ENCODE peak calls at places on chromosomes 1 and 21, in ten cellular contexts. One of them, this sample, is unnamed.

GRCh38 chr1:20710450-20711284 is 7.1 kb downstream of the KIF17 start:
- DNase-seq in brain microvascular endothelial cell: no peak
- DNase-seq in A549: no peak
- DNase-seq in lower lobe of right lung: no peak
- DNase-seq in AG04449: no peak
- DNase-seq in ovary: no peak
- DNase-seq in NB4: no peak
- DNase-seq in lung: no peak
- DNase-seq in BE2C: no peak
- DNase-seq in OCI-LY7: no peak
- DNase-seq in this sample: no peak

GRCh38 chr21:34221331-34222030 is 142.3 kb upstream of the KCNE2 start:
- DNase-seq in ovary: no peak
- DNase-seq in lower lobe of right lung: no peak
- DNase-seq in BE2C: no peak
- DNase-seq in brain microvascular endothelial cell: no peak
- DNase-seq in NB4: no peak
- DNase-seq in A549: no peak
- DNase-seq in lung: no peak
- DNase-seq in OCI-LY7: no peak
- DNase-seq in AG04449: no peak
- DNase-seq in this sample: no peak

GRCh38 chr1:109493805-109494539 is at the start of gene CYB561D1:
- DNase-seq in OCI-LY7: peak; percentile 91
- DNase-seq in brain microvascular endothelial cell: peak; percentile 66
- DNase-seq in ovary: peak; percentile 84
- DNase-seq in lower lobe of right lung: peak; percentile 92
- DNase-seq in AG04449: no peak
- DNase-seq in lung: peak; percentile 88
- DNase-seq in BE2C: peak; percentile 94
- DNase-seq in NB4: peak; percentile 88
- DNase-seq in A549: peak; percentile 52
- DNase-seq in this sample: peak; percentile 52

GRCh38 chr1:2314803-2315710 is 76.3 kb downstream of the MORN1 start:
- DNase-seq in ovary: peak; percentile 80
- DNase-seq in AG04449: no peak
- DNase-seq in NB4: peak; percentile 33
- DNase-seq in lung: no peak
- DNase-seq in A549: peak; percentile 67
- DNase-seq in OCI-LY7: peak; percentile 28
- DNase-seq in brain microvascular endothelial cell: no peak
- DNase-seq in lower lobe of right lung: peak; percentile 76
- DNase-seq in BE2C: peak; percentile 49
- DNase-seq in this sample: no peak

GRCh38 chr21:16539041-16539440 is 809.3 kb downstream of the USP25 start:
- DNase-seq in A549: no peak
- DNase-seq in NB4: no peak
- DNase-seq in BE2C: no peak
- DNase-seq in ovary: no peak
- DNase-seq in lung: no peak
- DNase-seq in brain microvascular endothelial cell: no peak
- DNase-seq in AG04449: no peak
- DNase-seq in lower lobe of right lung: no peak
- DNase-seq in OCI-LY7: no peak
- DNase-seq in this sample: no peak

GRCh38 chr1:225877570-225877969 is 4.6 kb downstream of the TMEM63A start:
- DNase-seq in ovary: peak; percentile 57
- DNase-seq in OCI-LY7: peak; percentile 55
- DNase-seq in brain microvascular endothelial cell: peak; percentile 49
- DNase-seq in lung: no peak
- DNase-seq in lower lobe of right lung: peak; percentile 54
- DNase-seq in AG04449: no peak
- DNase-seq in NB4: peak; percentile 57
- DNase-seq in A549: peak; percentile 64
- DNase-seq in BE2C: peak; percentile 82
- DNase-seq in this sample: no peak

GRCh38 chr1:98086796-98087195 is 166.0 kb upstream of the DPYD start:
- DNase-seq in AG04449: peak; percentile 95
- DNase-seq in A549: peak; percentile 66
- DNase-seq in lower lobe of right lung: no peak
- DNase-seq in NB4: no peak
- DNase-seq in BE2C: no peak
- DNase-seq in OCI-LY7: no peak
- DNase-seq in lung: no peak
- DNase-seq in ovary: no peak
- DNase-seq in brain microvascular endothelial cell: peak; percentile 96
- DNase-seq in this sample: peak; percentile 92

GRCh38 chr1:168636642-168637111 is 60.3 kb downstream of the XCL1 start:
- DNase-seq in A549: no peak
- DNase-seq in lung: no peak
- DNase-seq in OCI-LY7: no peak
- DNase-seq in brain microvascular endothelial cell: peak; percentile 41
- DNase-seq in lower lobe of right lung: no peak
- DNase-seq in NB4: no peak
- DNase-seq in ovary: no peak
- DNase-seq in AG04449: no peak
- DNase-seq in BE2C: no peak
- DNase-seq in this sample: no peak

GRCh38 chr1:43975249-43975961 is 645 bp downstream of the ATP6V0B start:
- DNase-seq in BE2C: no peak
- DNase-seq in OCI-LY7: peak; percentile 55
- DNase-seq in brain microvascular endothelial cell: no peak
- DNase-seq in lower lobe of right lung: peak; percentile 91
- DNase-seq in ovary: peak; percentile 47
- DNase-seq in NB4: peak; percentile 85
- DNase-seq in A549: no peak
- DNase-seq in AG04449: no peak
- DNase-seq in lung: peak; percentile 73
- DNase-seq in this sample: no peak

GRCh38 chr1:57124768-57125446 is 159.1 kb upstream of the C8B start:
- DNase-seq in lung: no peak
- DNase-seq in AG04449: no peak
- DNase-seq in brain microvascular endothelial cell: peak; percentile 44
- DNase-seq in A549: no peak
- DNase-seq in NB4: no peak
- DNase-seq in BE2C: no peak
- DNase-seq in ovary: no peak
- DNase-seq in OCI-LY7: no peak
- DNase-seq in lower lobe of right lung: no peak
- DNase-seq in this sample: no peak

GRCh38 chr1:236522937-236523703 is 662 bp upstream of the LGALS8 start:
- DNase-seq in BE2C: no peak
- DNase-seq in AG04449: no peak
- DNase-seq in lower lobe of right lung: peak; percentile 55
- DNase-seq in brain microvascular endothelial cell: no peak
- DNase-seq in ovary: peak; percentile 54
- DNase-seq in lung: peak; percentile 31
- DNase-seq in A549: peak; percentile 28
- DNase-seq in NB4: no peak
- DNase-seq in OCI-LY7: no peak
- DNase-seq in this sample: no peak

GRCh38 chr1:181089777-181090505 is 1.4 kb downstream of the IER5 start:
- DNase-seq in NB4: peak; percentile 80
- DNase-seq in BE2C: peak; percentile 68
- DNase-seq in OCI-LY7: peak; percentile 71
- DNase-seq in brain microvascular endothelial cell: no peak
- DNase-seq in lung: peak; percentile 75
- DNase-seq in A549: no peak
- DNase-seq in lower lobe of right lung: peak; percentile 81
- DNase-seq in ovary: peak; percentile 67
- DNase-seq in AG04449: no peak
- DNase-seq in this sample: no peak

GRCh38 chr1:181087400-181087901 is 1.0 kb upstream of the IER5 start:
- DNase-seq in BE2C: no peak
- DNase-seq in OCI-LY7: peak; percentile 44
- DNase-seq in AG04449: no peak
- DNase-seq in lung: no peak
- DNase-seq in NB4: peak; percentile 87
- DNase-seq in lower lobe of right lung: no peak
- DNase-seq in ovary: no peak
- DNase-seq in brain microvascular endothelial cell: no peak
- DNase-seq in A549: no peak
- DNase-seq in this sample: no peak

GRCh38 chr1:181089017-181089776 is 697 bp downstream of the IER5 start:
- DNase-seq in A549: no peak
- DNase-seq in NB4: peak; percentile 55
- DNase-seq in lung: no peak
- DNase-seq in AG04449: no peak
- DNase-seq in BE2C: peak; percentile 58
- DNase-seq in brain microvascular endothelial cell: no peak
- DNase-seq in lower lobe of right lung: peak; percentile 69
- DNase-seq in OCI-LY7: peak; percentile 63
- DNase-seq in ovary: no peak
- DNase-seq in this sample: no peak

GRCh38 chr1:181086926-181087325 is 1.6 kb upstream of the IER5 start:
- DNase-seq in brain microvascular endothelial cell: no peak
- DNase-seq in ovary: no peak
- DNase-seq in A549: no peak
- DNase-seq in NB4: no peak
- DNase-seq in lung: no peak
- DNase-seq in AG04449: no peak
- DNase-seq in BE2C: no peak
- DNase-seq in lower lobe of right lung: no peak
- DNase-seq in OCI-LY7: no peak
- DNase-seq in this sample: no peak

GRCh38 chr1:181088079-181089016 is at the start of gene IER5:
- DNase-seq in A549: peak; percentile 86
- DNase-seq in OCI-LY7: peak; percentile 96
- DNase-seq in ovary: peak; percentile 97
- DNase-seq in BE2C: peak; percentile 97
- DNase-seq in lung: peak; percentile 98
- DNase-seq in NB4: peak; percentile 98
- DNase-seq in brain microvascular endothelial cell: peak; percentile 91
- DNase-seq in lower lobe of right lung: peak; percentile 97
- DNase-seq in AG04449: peak; percentile 72
- DNase-seq in this sample: peak; percentile 86
- TF ChIP-seq CTCF in A549: no peak
- TF ChIP-seq CTCF in OCI-LY7: no peak
- TF ChIP-seq CTCF in ovary: no peak
- TF ChIP-seq CTCF in BE2C: no peak
- TF ChIP-seq CTCF in lung: no peak
- TF ChIP-seq CTCF in NB4: no peak
- TF ChIP-seq CTCF in brain microvascular endothelial cell: no peak
- TF ChIP-seq CTCF in lower lobe of right lung: no peak
- TF ChIP-seq CTCF in AG04449: no peak
- TF ChIP-seq CTCF in this sample: no peak

GRCh38 chr1:99447716-99448115 is 183.4 kb downstream of the PLPPR4 start:
- DNase-seq in lung: no peak
- DNase-seq in AG04449: no peak
- DNase-seq in BE2C: no peak
- DNase-seq in A549: no peak
- DNase-seq in lower lobe of right lung: no peak
- DNase-seq in NB4: no peak
- DNase-seq in OCI-LY7: no peak
- DNase-seq in brain microvascular endothelial cell: no peak
- DNase-seq in ovary: no peak
- DNase-seq in this sample: no peak
- H3K4me3 ChIP-seq in lung: no peak overlapping the region
- H3K4me3 ChIP-seq in AG04449: no peak overlapping the region
- H3K4me3 ChIP-seq in BE2C: no peak overlapping the region
- H3K4me3 ChIP-seq in A549: no peak overlapping the region
- H3K4me3 ChIP-seq in lower lobe of right lung: no peak overlapping the region
- H3K4me3 ChIP-seq in NB4: no peak overlapping the region
- H3K4me3 ChIP-seq in OCI-LY7: no peak overlapping the region
- H3K4me3 ChIP-seq in brain microvascular endothelial cell: no peak overlapping the region
- H3K4me3 ChIP-seq in ovary: no peak overlapping the region
- H3K4me3 ChIP-seq in this sample: no peak overlapping the region

GRCh38 chr1:163876546-163876945 is 554.8 kb downstream of the NUF2 start:
- DNase-seq in lung: no peak
- DNase-seq in lower lobe of right lung: no peak
- DNase-seq in AG04449: no peak
- DNase-seq in brain microvascular endothelial cell: no peak
- DNase-seq in A549: no peak
- DNase-seq in NB4: no peak
- DNase-seq in ovary: no peak
- DNase-seq in BE2C: no peak
- DNase-seq in OCI-LY7: no peak
- DNase-seq in this sample: no peak

GRCh38 chr1:163872067-163872466 is 550.3 kb downstream of the NUF2 start:
- DNase-seq in lower lobe of right lung: no peak
- DNase-seq in OCI-LY7: no peak
- DNase-seq in NB4: no peak
- DNase-seq in AG04449: no peak
- DNase-seq in ovary: no peak
- DNase-seq in lung: no peak
- DNase-seq in brain microvascular endothelial cell: no peak
- DNase-seq in BE2C: no peak
- DNase-seq in A549: no peak
- DNase-seq in this sample: no peak

GRCh38 chr1:163875927-163876320 is 554.2 kb downstream of the NUF2 start:
- DNase-seq in BE2C: no peak
- DNase-seq in NB4: no peak
- DNase-seq in AG04449: peak; percentile 70
- DNase-seq in lung: no peak
- DNase-seq in brain microvascular endothelial cell: no peak
- DNase-seq in OCI-LY7: no peak
- DNase-seq in ovary: no peak
- DNase-seq in A549: no peak
- DNase-seq in lower lobe of right lung: no peak
- DNase-seq in this sample: no peak

GRCh38 chr1:163875214-163875926 is 553.6 kb downstream of the NUF2 start:
- DNase-seq in brain microvascular endothelial cell: peak; percentile 32
- DNase-seq in ovary: peak; percentile 34
- DNase-seq in lower lobe of right lung: no peak
- DNase-seq in BE2C: no peak
- DNase-seq in AG04449: peak; percentile 51
- DNase-seq in NB4: no peak
- DNase-seq in OCI-LY7: no peak
- DNase-seq in A549: no peak
- DNase-seq in lung: no peak
- DNase-seq in this sample: peak; percentile 26

DNA sequence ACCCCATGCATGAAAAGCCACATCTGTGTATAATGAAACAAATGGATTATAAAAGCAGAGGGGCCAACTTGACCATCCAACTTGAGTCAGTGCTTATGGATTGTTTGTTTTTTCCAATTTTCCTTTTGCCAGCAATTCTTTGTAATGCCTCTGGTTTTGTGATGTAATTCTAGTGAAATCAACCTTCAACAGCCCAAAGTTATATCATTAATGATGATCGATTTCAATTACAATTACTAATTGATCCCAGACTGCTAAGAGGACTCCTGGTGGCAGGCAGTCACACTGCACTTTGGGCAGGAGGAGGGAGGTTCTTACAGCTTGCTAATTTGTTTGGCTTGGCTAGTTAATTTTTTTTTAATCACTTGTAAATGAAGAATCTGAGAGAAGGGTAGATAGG is 552.3 kb downstream of the NUF2 start:
- DNase-seq in AG04449: no peak
- DNase-seq in ovary: no peak
- DNase-seq in NB4: no peak
- DNase-seq in A549: no peak
- DNase-seq in lower lobe of right lung: no peak
- DNase-seq in BE2C: no peak
- DNase-seq in brain microvascular endothelial cell: no peak
- DNase-seq in OCI-LY7: peak; percentile 0
- DNase-seq in lung: no peak
- DNase-seq in this sample: no peak
- TF ChIP-seq CTCF in AG04449: peak; percentile 33
- TF ChIP-seq CTCF in ovary: no peak
- TF ChIP-seq CTCF in NB4: peak; percentile 28
- TF ChIP-seq CTCF in A549: no peak
- TF ChIP-seq CTCF in lower lobe of right lung: no peak
- TF ChIP-seq CTCF in BE2C: peak; percentile 49
- TF ChIP-seq CTCF in brain microvascular endothelial cell: peak; percentile 42
- TF ChIP-seq CTCF in OCI-LY7: peak; percentile 61
- TF ChIP-seq CTCF in lung: no peak
- TF ChIP-seq CTCF in this sample: peak; percentile 51

GRCh38 chr1:160081261-160081936 is at the start of gene KCNJ9:
- DNase-seq in ovary: no peak
- DNase-seq in A549: no peak
- DNase-seq in lower lobe of right lung: no peak
- DNase-seq in brain microvascular endothelial cell: no peak
- DNase-seq in BE2C: no peak
- DNase-seq in NB4: no peak
- DNase-seq in lung: no peak
- DNase-seq in AG04449: no peak
- DNase-seq in OCI-LY7: no peak
- DNase-seq in this sample: no peak
- H3K4me3 ChIP-seq in ovary: no peak within 1 kb of the TSS
- H3K4me3 ChIP-seq in A549: no peak within 1 kb of the TSS
- H3K4me3 ChIP-seq in lower lobe of right lung: no peak within 1 kb of the TSS
- H3K4me3 ChIP-seq in brain microvascular endothelial cell: no peak within 1 kb of the TSS
- H3K4me3 ChIP-seq in BE2C: no peak within 1 kb of the TSS
- H3K4me3 ChIP-seq in NB4: no peak within 1 kb of the TSS
- H3K4me3 ChIP-seq in lung: no peak within 1 kb of the TSS
- H3K4me3 ChIP-seq in AG04449: no peak within 1 kb of the TSS
- H3K4me3 ChIP-seq in OCI-LY7: no peak within 1 kb of the TSS
- H3K4me3 ChIP-seq in this sample: no peak within 1 kb of the TSS

This sample was measured in astrocyte of the cerebellum.